ENCODE peak calls at places on chromosomes 7 and 10, in eight cellular contexts. T, S, R, Z, U, H, W and F are unnamed samples.

GRCh38 chr7:96962221-96962620 is 43.1 kb upstream of the DLX6 start:
- DNase-seq in T (no peak), S (no peak), R (no peak), Z (peak), U (no peak), H (peak), W (no peak), F (no peak)

GRCh38 chr10:71767420-71768035 is 5.8 kb downstream of the VSIR start:
- DNase-seq in T (peak), S (no peak), R (peak), Z (peak), U (no peak), H (no peak), W (peak), F (peak)

GRCh38 chr7:88091988-88092675 is 127.7 kb downstream of the SRI start:
- DNase-seq in T (no peak), S (no peak), R (no peak), Z (no peak), U (no peak), H (no peak), W (no peak), F (no peak)

GRCh38 chr7:46485481-46486065 is 564.5 kb upstream of the IGFBP3 start:
- DNase-seq in T (no peak), S (no peak), R (no peak), Z (no peak), U (no peak), H (peak), W (no peak), F (no peak)

GRCh38 chr7:35025391-35025870 is 11.9 kb downstream of the DPY19L1 start:
- DNase-seq in T (no peak), S (no peak), R (no peak), Z (no peak), U (no peak), H (no peak), W (no peak), F (no peak)

GRCh38 chr7:133484135-133484534 is 231.3 kb downstream of the EXOC4 start:
- DNase-seq in T (no peak), S (no peak), R (no peak), Z (no peak), U (no peak), H (no peak), W (no peak), F (no peak)

GRCh38 chr10:113679463-113680171 is at the start of gene CASP7:
- DNase-seq in T (peak), S (peak), R (peak), Z (peak), U (peak), H (peak), W (peak), F (peak)

GRCh38 chr10:122407375-122408125 is 33.0 kb downstream of the PLEKHA1 start:
- DNase-seq in T (no peak), S (no peak), R (no peak), Z (peak), U (no peak), H (no peak), W (no peak), F (no peak)

GRCh38 chr10:3265081-3265480 is 92.5 kb upstream of the PITRM1 start:
- DNase-seq in T (no peak), S (no peak), R (no peak), Z (no peak), U (no peak), H (no peak), W (no peak), F (no peak)